ENCODE peak calls at places on chromosomes 5 and 9, in ten cellular contexts. R is HFF-Myc, Y is dorsolateral prefrontal cortex, Z is fibroblast of pulmonary artery, B is endothelial cell, A is SK-N-SH, V is fibroblast of the aortic adventitia, X is epithelial cell of esophagus, Q is left lung, J is fibroblast of mammary gland. P is an unnamed sample.

GRCh38 chr5:175857986-175858385 is 13.4 kb upstream of the CPLX2 start:
- DNase-seq in R (no peak), Y (no peak), Z (no peak), B (no peak), A (no peak), V (no peak), X (no peak), Q (no peak), J (no peak), P (no peak)

GRCh38 chr5:142675211-142675599 is 10.7 kb downstream of the FGF1 start:
- DNase-seq in R (no peak), Y (no peak), Z (no peak), B (no peak), A (no peak), V (no peak), X (no peak), Q (no peak), J (no peak), P (no peak)

GRCh38 chr5:71573611-71574010 is 13.5 kb upstream of the MCCC2 start:
- DNase-seq in R (no peak), Y (no peak), Z (no peak), B (no peak), A (no peak), V (no peak), X (no peak), Q (no peak), J (no peak), P (no peak)

GRCh38 chr9:30732060-30732459 is 1652.4 kb upstream of the ACO1 start:
- DNase-seq in R (no peak), Y (no peak), Z (no peak), B (no peak), A (no peak), V (no peak), X (no peak), Q (no peak), J (no peak), P (no peak)

GRCh38 chr9:105243015-105243686 is 1.3 kb upstream of the SLC44A1 start:
- DNase-seq in R (peak), Y (no peak), Z (peak), B (peak), A (peak), V (peak), X (no peak), Q (no peak), J (peak), P (no peak)

GRCh38 chr9:78366827-78367226 is 69.9 kb downstream of the PSAT1 start:
- DNase-seq in R (no peak), Y (no peak), Z (no peak), B (no peak), A (no peak), V (no peak), X (no peak), Q (no peak), J (no peak), P (no peak)

GRCh38 chr5:111584651-111585050 is 72.3 kb upstream of the STARD4 start:
- DNase-seq in R (no peak), Y (no peak), Z (peak), B (no peak), A (no peak), V (peak), X (peak), Q (no peak), J (peak), P (no peak)

GRCh38 chr5:149962040-149962439 is 1.5 kb downstream of the SLC26A2 start:
- DNase-seq in R (peak), Y (no peak), Z (peak), B (peak), A (peak), V (peak), X (peak), Q (no peak), J (peak), P (no peak)

GRCh38 chr5:124235576-124235975 is 510.9 kb downstream of the ZNF608 start:
- DNase-seq in R (no peak), Y (peak), Z (no peak), B (no peak), A (peak), V (no peak), X (no peak), Q (no peak), J (no peak), P (no peak)

GRCh38 chr5:7815757-7816534 is 35.0 kb downstream of the CFAP90 start:
- DNase-seq in R (peak), Y (peak), Z (peak), B (peak), A (peak), V (peak), X (peak), Q (peak), J (peak), P (peak)

GRCh38 chr5:141223112-141223783 is at the start of gene PCDHB14:
- DNase-seq in R (no peak), Y (no peak), Z (peak), B (peak), A (peak), V (peak), X (peak), Q (no peak), J (peak), P (no peak)

GRCh38 chr5:181261320-181262085 is 560 bp upstream of the TRIM52 start:
- DNase-seq in R (no peak), Y (peak), Z (peak), B (peak), A (peak), V (peak), X (peak), Q (peak), J (peak), P (peak)

GRCh38 chr5:113161806-113162205 is 185.2 kb downstream of the DCP2 start:
- DNase-seq in R (no peak), Y (no peak), Z (no peak), B (no peak), A (no peak), V (no peak), X (peak), Q (no peak), J (no peak), P (no peak)

GRCh38 chr9:38208206-38208901 is 139.3 kb upstream of the SHB start:
- DNase-seq in R (no peak), Y (no peak), Z (no peak), B (no peak), A (no peak), V (no peak), X (peak), Q (no peak), J (no peak), P (no peak)

GRCh38 chr5:66864240-66864884 is 268.2 kb downstream of the MAST4 start:
- DNase-seq in R (peak), Y (no peak), Z (peak), B (peak), A (no peak), V (peak), X (peak), Q (no peak), J (peak), P (no peak)

GRCh38 chr5:133319905-133320520 is 268.2 kb downstream of the HSPA4 start:
- DNase-seq in R (no peak), Y (no peak), Z (peak), B (no peak), A (no peak), V (no peak), X (peak), Q (no peak), J (no peak), P (no peak)

GRCh38 chr9:112325600-112325999 is 7.8 kb downstream of the PTBP3 start:
- DNase-seq in R (no peak), Y (no peak), Z (no peak), B (no peak), A (no peak), V (no peak), X (no peak), Q (no peak), J (no peak), P (no peak)

GRCh38 chr5:51278458-51279049 is 104.7 kb upstream of the ISL1 start:
- DNase-seq in R (no peak), Y (no peak), Z (peak), B (no peak), A (peak), V (no peak), X (no peak), Q (no peak), J (no peak), P (no peak)

GRCh38 chr9:122929803-122930354 is 1.4 kb downstream of the ZBTB26 start:
- DNase-seq in R (no peak), Y (no peak), Z (no peak), B (no peak), A (no peak), V (no peak), X (no peak), Q (no peak), J (no peak), P (no peak)

GRCh38 chr9:122922713-122923112 is 8.6 kb downstream of the ZBTB26 start:
- DNase-seq in R (no peak), Y (no peak), Z (no peak), B (no peak), A (no peak), V (no peak), X (no peak), Q (no peak), J (no peak), P (no peak)

GRCh38 chr9:122923947-122924346 is 7.4 kb downstream of the ZBTB26 start:
- DNase-seq in R (no peak), Y (no peak), Z (no peak), B (no peak), A (no peak), V (no peak), X (no peak), Q (no peak), J (no peak), P (no peak)
- TF ChIP-seq CTCF in R (no peak), Y (no peak), Z (no peak), B (no peak), A (no peak), V (no peak), X (no peak), Q (no peak), J (no peak), P (no peak)

DNA sequence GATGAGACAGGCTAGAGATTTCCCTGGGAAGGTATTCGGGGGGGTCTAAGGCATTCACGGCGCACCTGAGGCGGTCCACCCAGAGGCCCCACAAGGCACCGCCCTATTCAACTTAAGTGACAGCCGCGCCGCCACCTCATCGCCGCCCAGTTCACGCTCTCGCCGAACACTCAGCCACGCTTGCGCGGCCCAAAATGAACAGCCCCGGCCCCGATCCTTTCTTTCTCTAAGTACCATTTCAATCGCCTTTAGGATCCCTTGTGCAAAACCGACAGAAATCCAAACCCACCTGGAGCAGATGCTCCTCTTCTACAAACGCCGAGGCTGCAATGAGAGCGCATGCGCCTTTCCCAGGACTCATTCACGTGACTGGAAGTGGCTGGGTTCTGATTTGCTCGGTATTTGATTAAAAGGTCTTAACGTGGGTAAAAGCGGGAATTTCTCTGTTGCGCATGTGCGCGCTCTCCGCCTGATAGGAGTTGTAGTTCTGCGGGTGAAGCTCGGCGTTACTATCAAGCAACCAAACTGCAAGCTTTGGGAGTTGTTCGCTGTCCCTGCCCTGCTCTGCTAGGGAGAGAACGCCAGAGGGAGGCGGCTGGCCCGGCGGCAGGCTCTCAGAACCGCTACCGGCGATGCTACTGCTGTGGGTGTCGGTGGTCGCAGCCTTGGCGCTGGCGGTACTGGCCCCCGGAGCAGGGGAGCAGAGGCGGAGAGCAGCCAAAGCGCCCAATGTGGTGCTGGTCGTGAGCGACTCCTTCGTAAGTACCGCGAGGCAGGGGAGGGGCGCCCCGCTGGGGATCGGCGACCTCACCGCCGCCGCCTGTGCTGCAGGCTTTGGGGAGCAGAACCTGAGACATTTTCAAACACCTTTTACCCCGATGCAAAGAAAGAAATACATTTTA is at the start of the genes ARSK and SKIC3:
- DNase-seq in R (peak), Y (peak), Z (peak), B (peak), A (peak), V (peak), X (peak), Q (peak), J (peak), P (peak)
- TF ChIP-seq CTCF in R (peak), Y (peak), Z (peak), B (no peak), A (peak), V (peak), X (peak), Q (peak), J (peak), P (no peak)

GRCh38 chr5:86115164-86115563 is 502.6 kb upstream of the COX7C start:
- DNase-seq in R (no peak), Y (no peak), Z (no peak), B (no peak), A (no peak), V (no peak), X (no peak), Q (no peak), J (no peak), P (no peak)

DNA sequence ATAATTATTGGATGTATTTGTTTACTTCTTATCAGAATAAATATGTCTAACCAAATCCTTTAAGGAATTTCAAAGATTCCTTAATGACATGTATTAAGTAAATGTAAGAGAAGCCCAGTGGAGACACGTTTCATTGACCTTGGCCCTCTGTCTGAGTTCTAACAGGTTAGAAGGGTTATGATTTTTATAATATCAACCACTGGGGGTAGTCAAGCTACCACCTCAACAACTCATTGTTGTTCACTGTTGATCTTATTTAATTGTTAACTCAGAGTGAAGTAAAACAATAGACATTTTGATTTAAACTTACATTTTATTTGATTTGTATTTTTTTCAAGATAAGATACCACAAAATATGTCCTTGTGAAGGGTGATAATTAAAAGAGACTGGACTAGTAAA is 499.2 kb upstream of the COX7C start:
- DNase-seq in R (no peak), Y (no peak), Z (no peak), B (no peak), A (no peak), V (no peak), X (no peak), Q (no peak), J (no peak), P (no peak)
- TF ChIP-seq CTCF in R (no peak), Y (no peak), Z (no peak), B (peak), A (peak), V (no peak), X (no peak), Q (no peak), J (no peak), P (no peak)

DNA sequence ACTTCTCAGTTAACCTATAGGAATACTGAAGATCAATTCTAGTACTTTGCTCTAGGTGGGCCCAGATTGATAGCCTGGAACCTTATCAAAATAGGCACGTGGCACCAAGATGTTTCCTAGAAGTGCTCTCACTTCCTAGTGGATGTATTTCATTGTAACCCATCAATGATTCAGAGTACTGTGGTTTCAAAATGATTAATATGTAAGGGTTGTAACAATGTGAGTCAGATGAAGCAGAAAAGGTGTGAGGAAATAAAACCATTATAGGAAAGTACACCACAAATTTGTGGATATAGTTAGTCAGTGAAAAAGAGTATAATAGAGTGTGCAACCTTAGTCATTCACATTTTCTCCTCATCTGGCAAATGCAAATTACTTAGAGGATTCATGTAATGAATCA is 177.3 kb upstream of the FST start:
- DNase-seq in R (peak), Y (no peak), Z (peak), B (no peak), A (no peak), V (peak), X (peak), Q (no peak), J (peak), P (no peak)
- TF ChIP-seq CTCF in R (no peak), Y (no peak), Z (no peak), B (no peak), A (no peak), V (no peak), X (no peak), Q (no peak), J (no peak), P (no peak)

DNA sequence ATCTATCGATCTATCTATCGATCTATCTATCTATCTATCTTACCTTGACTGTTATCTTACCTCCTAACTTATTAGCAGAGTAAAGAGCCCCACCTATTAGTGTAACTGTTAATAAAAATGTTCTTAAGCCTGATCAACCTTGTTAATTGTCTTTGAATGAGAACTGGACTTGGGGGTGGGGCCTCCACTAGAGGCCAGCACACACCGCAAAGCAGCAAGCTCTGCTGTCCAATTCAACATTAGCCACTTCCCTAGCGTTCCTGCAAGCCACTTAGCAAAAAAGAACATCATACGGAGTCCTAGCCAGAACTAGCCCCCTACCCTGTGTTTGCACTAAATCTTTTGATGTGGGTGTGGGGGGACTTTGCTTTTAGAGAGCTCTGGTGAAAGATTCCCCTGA is 515.8 kb downstream of the KDM4C start:
- DNase-seq in R (no peak), Y (no peak), Z (peak), B (peak), A (no peak), V (peak), X (peak), Q (no peak), J (peak), P (no peak)
- TF ChIP-seq CTCF in R (peak), Y (peak), Z (peak), B (no peak), A (peak), V (peak), X (peak), Q (no peak), J (peak), P (no peak)

GRCh38 chr9:128150594-128151342 is 1.5 kb downstream of the LCN2 start:
- DNase-seq in R (no peak), Y (peak), Z (no peak), B (peak), A (peak), V (no peak), X (no peak), Q (no peak), J (no peak), P (no peak)
- TF ChIP-seq CTCF in R (peak), Y (no peak), Z (peak), B (no peak), A (peak), V (peak), X (no peak), Q (no peak), J (peak), P (no peak)

DNA sequence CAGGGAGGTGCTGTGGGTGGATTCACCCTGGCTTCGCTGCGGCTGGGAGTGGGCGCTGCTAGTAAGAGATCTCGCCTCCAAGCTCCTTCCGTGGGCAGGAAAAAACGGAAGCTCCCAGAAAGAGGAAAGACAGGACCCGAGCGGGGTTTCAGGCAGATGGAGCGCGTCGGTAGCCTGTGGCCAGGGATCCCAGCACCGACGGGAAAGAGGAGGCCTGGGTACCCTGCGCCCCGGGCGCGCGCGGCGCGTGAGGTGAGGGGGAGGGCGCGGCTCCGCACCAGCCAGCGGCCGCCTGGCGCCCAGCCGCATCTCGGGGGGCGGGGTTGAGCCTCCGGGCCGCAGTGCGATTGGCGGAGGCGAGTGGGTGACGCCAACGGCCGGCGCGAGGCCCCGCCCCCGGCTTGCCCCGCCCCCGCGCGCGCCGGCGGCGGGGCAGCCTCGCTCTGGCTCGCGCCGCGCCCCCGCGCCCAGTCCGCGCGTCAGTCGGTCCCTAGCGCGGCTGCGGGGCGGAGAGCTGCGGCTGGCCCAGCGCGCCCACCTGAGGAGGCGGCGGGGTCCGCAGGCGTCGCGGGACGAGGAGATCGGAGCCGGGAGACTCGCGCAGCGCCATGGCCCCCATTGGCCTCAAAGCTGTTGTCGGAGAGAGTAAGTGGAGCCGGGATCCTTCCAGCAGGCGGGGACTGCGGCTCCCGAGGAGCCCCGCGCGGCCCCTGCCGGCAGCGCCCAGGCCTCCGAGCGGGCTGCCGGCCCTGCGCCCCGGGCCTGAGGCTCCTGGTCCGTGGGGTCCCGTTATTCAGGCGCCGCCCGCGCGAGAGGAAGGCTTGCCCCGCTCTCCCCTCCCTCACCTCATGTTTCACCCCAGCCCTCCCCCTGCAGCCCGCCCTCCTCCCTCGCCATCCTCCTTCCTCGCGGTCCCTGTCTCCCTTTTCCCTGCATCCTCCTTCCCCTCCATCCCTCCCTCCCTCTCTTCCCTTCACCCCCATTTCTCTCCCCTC is at the start of gene STXBP1:
- DNase-seq in R (no peak), Y (peak), Z (peak), B (peak), A (peak), V (peak), X (peak), Q (peak), J (peak), P (peak)
- TF ChIP-seq CTCF in R (no peak), Y (no peak), Z (no peak), B (no peak), A (peak), V (peak), X (no peak), Q (no peak), J (no peak), P (no peak)